ENCODE peak calls at places on chromosomes 16 and 17, in nine cellular contexts. B is fibroblast of mammary gland, N is AG04450, J is Calu3, R is foreskin fibroblast, G is GM12865, A is fibroblast of pulmonary artery, E is WTC11, F is cardiac muscle cell. C is an unnamed sample.

GRCh38 chr16:76932541-76933211 is 258.3 kb upstream of the MON1B start:
- DNase-seq in B (peak), N (no peak), J (no peak), R (peak), G (peak), A (peak), E (no peak), F (no peak), C (peak)

GRCh38 chr17:62665599-62665998 is 38.1 kb downstream of the MRC2 start:
- DNase-seq in B (no peak), N (no peak), J (no peak), R (no peak), G (no peak), A (no peak), E (no peak), F (no peak), C (no peak)

GRCh38 chr16:11627822-11628457 is 40.3 kb upstream of the SNN start:
- DNase-seq in B (peak), N (no peak), J (peak), R (peak), G (no peak), A (peak), E (no peak), F (no peak), C (peak)

GRCh38 chr17:81453049-81453448 is 57.8 kb downstream of the BAHCC1 start:
- DNase-seq in B (no peak), N (no peak), J (no peak), R (no peak), G (no peak), A (no peak), E (no peak), F (no peak), C (no peak)

GRCh38 chr17:48634446-48635208 is 8.5 kb upstream of the HOXB9 start:
- DNase-seq in B (no peak), N (no peak), J (no peak), R (no peak), G (no peak), A (no peak), E (no peak), F (no peak), C (no peak)

GRCh38 chr16:30157214-30157613 is 26.2 kb upstream of the CORO1A start:
- DNase-seq in B (no peak), N (no peak), J (no peak), R (no peak), G (no peak), A (no peak), E (no peak), F (no peak), C (no peak)

GRCh38 chr16:52568495-52568894 is 21.6 kb upstream of the TOX3 start:
- DNase-seq in B (no peak), N (no peak), J (no peak), R (no peak), G (no peak), A (no peak), E (no peak), F (no peak), C (no peak)

GRCh38 chr16:68798398-68798797 is 44.9 kb upstream of the TANGO6 start:
- DNase-seq in B (no peak), N (no peak), J (no peak), R (no peak), G (no peak), A (no peak), E (no peak), F (no peak), C (peak)

GRCh38 chr16:66399930-66400329 is 27.2 kb upstream of the BEAN1 start:
- DNase-seq in B (peak), N (no peak), J (no peak), R (no peak), G (no peak), A (peak), E (no peak), F (no peak), C (no peak)

GRCh38 chr17:45050680-45051059 is 762 bp downstream of the DCAKD start:
- DNase-seq in B (peak), N (no peak), J (peak), R (peak), G (peak), A (no peak), E (no peak), F (no peak), C (peak)

GRCh38 chr17:45046536-45047125 is 4.8 kb downstream of the DCAKD start:
- DNase-seq in B (peak), N (no peak), J (no peak), R (peak), G (peak), A (no peak), E (no peak), F (no peak), C (peak)

GRCh38 chr17:45048795-45049563 is 2.5 kb downstream of the DCAKD start:
- DNase-seq in B (no peak), N (no peak), J (no peak), R (no peak), G (no peak), A (no peak), E (no peak), F (no peak), C (no peak)

GRCh38 chr17:45052052-45052772 is 780 bp upstream of the DCAKD start:
- DNase-seq in B (peak), N (no peak), J (peak), R (peak), G (peak), A (no peak), E (peak), F (peak), C (peak)

DNA sequence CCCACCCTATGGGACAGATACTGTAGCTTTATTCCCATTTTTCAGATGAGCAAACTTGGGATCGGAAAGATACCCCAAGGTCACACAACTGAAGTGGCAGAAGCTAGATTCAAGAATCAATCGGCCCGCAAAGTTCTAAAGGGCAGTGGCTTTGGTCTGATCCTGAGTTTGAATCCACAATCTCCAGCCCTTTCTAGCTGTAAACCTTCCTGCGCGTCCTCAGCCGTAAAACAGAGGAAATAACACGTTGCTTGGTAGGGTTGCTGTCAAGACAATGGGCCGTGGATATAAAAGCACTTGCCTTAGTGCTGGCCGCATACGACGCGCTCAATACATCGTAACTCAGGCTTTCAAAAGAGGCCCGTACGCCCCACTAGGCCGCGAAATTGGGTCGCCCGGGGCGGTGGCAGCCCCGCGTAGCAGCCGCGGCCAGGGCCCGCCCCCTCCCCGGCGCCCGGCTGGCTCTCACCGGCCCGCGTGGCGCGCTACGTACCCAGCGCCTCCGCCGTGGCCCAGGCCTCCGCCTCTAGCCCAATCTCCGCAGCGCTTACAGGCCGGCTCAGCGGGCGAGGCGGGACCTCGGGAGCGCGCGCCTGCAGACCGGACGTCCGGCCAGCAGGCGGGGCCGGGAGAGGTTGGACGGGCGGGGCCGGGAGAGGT is at the start of gene DCAKD:
- DNase-seq in B (peak), N (peak), J (peak), R (peak), G (peak), A (peak), E (peak), F (peak), C (peak)
- TF ChIP-seq CTCF in B (no peak), N (no peak), J (no peak), R (no peak), G (no peak), A (no peak), E (no peak), F (no peak), C (no peak)

DNA sequence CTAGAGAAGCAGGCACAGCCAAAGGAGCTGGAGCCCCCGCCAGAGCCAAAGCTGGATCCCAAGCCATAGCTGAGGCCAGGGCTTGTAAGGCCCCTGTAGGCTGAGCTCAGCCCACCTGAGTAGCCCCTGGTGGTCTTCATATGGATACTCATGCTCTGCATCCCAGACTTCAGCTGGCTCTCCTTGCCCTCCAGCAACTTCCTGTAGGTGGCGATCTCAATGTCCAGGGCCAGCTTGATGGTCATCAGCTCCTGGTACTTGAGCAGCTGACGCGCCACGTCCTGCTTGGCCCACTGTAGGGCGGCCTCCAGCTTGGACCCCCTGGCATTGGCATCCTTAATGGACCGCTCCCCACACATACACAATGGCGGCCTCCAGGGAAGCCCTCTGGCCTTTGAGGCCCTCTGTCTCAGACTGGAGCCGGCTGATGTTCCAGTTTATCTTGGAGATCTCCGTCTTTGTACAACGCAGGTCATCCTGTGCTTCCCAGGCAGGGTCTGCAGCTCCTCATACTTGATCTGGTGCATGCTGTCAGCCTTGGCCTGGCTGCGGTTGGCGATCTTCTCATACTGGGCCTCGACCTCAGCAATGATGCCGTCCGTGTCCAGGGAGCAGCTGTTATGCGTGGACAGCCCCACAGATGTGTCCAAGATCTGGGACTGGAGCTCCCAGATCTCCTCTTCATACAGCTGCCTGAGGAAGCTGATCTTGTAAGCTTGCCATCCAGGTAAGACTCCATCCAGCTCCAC is 28.9 kb downstream of the IKZF3 start:
- DNase-seq in B (no peak), N (no peak), J (peak), R (no peak), G (no peak), A (no peak), E (peak), F (no peak), C (no peak)
- TF ChIP-seq CTCF in B (no peak), N (no peak), J (no peak), R (no peak), G (no peak), A (no peak), E (no peak), F (no peak), C (no peak)

GRCh38 chr16:81684242-81684837 is 94.8 kb upstream of the PLCG2 start:
- DNase-seq in B (no peak), N (no peak), J (no peak), R (no peak), G (no peak), A (no peak), E (no peak), F (no peak), C (no peak)
- TF ChIP-seq CTCF in B (no peak), N (no peak), J (no peak), R (no peak), G (no peak), A (no peak), E (no peak), F (no peak), C (no peak)

GRCh38 chr17:17435323-17435722 is 41.5 kb upstream of the MED9 start:
- DNase-seq in B (peak), N (peak), J (no peak), R (peak), G (no peak), A (peak), E (no peak), F (no peak), C (peak)
- TF ChIP-seq CTCF in B (peak), N (peak), J (no peak), R (peak), G (no peak), A (peak), E (no peak), F (peak), C (no peak)